ENCODE peak calls at places on chromosomes 2 and 18, in nine cellular contexts. Q is nephron progenitor cell, C is A549, T is AG04449, O is GM12865, P is osteoblast, H is neural crest cell, B is fibroblast of pulmonary artery, L is GM10248. J is an unnamed sample.

GRCh38 chr2:220165401-220165800 is 538.0 kb downstream of the SLC4A3 start:
- DNase-seq in L (no peak), O (no peak), P (no peak), H (no peak), B (no peak), C (no peak), Q (no peak), T (no peak), J (no peak)

GRCh38 chr18:6876646-6877045 is 147.1 kb downstream of the ARHGAP28 start:
- DNase-seq in T (no peak), H (no peak), P (no peak), L (no peak), Q (no peak), C (no peak), O (no peak), B (no peak), J (no peak)

GRCh38 chr2:133421516-133422324 is 146.5 kb downstream of the NCKAP5 start:
- DNase-seq in P (no peak), Q (no peak), C (no peak), T (no peak), B (peak), O (peak), L (peak), H (no peak), J (no peak)

GRCh38 chr2:31980674-31981356 is 30.0 kb downstream of the MEMO1 start:
- DNase-seq in O (peak), H (no peak), P (no peak), C (peak), L (peak), T (no peak), Q (no peak), B (peak), J (no peak)

GRCh38 chr2:39304729-39305128 is 61.0 kb upstream of the CDKL4 start:
- DNase-seq in B (peak), C (no peak), L (no peak), O (no peak), H (no peak), T (no peak), Q (no peak), P (no peak), J (no peak)

GRCh38 chr2:165725421-165725820 is 68.6 kb downstream of the GALNT3 start:
- DNase-seq in L (no peak), P (peak), T (peak), B (peak), C (no peak), O (no peak), H (no peak), Q (no peak), J (no peak)

GRCh38 chr2:223993634-223994232 is 36.5 kb downstream of the MRPL44 start:
- DNase-seq in O (peak), L (peak), T (peak), Q (peak), P (peak), C (peak), B (peak), H (peak), J (peak)

GRCh38 chr18:63604791-63605567 is 17.8 kb downstream of the SERPINB13 start:
- DNase-seq in O (no peak), L (no peak), Q (no peak), P (no peak), T (peak), B (no peak), C (no peak), H (no peak), J (no peak)

GRCh38 chr2:215767625-215768024 is 245.7 kb downstream of the MREG start:
- DNase-seq in P (no peak), B (no peak), Q (no peak), H (no peak), L (no peak), C (no peak), O (no peak), T (no peak), J (no peak)

GRCh38 chr2:196533998-196534397 is 105.5 kb upstream of the CCDC150 start:
- DNase-seq in O (no peak), L (no peak), C (no peak), T (no peak), Q (no peak), P (no peak), H (no peak), B (no peak), J (no peak)

GRCh38 chr2:232540441-232541041 is 1.0 kb downstream of the CHRNG start:
- DNase-seq in O (no peak), L (no peak), P (peak), B (no peak), T (no peak), C (no peak), Q (no peak), H (no peak), J (no peak)

GRCh38 chr2:129318581-129319421 is 660.7 kb upstream of the RAB6C start:
- DNase-seq in T (no peak), O (no peak), H (no peak), C (no peak), Q (peak), P (no peak), L (no peak), B (no peak), J (no peak)

GRCh38 chr18:45901654-45902210 is 65.4 kb downstream of the EPG5 start:
- DNase-seq in L (no peak), P (no peak), Q (no peak), O (no peak), C (no peak), B (no peak), T (no peak), H (no peak), J (no peak)

GRCh38 chr2:3487028-3487425 is 32.3 kb downstream of the ADI1 start:
- DNase-seq in P (peak), Q (no peak), O (no peak), L (no peak), T (no peak), B (no peak), C (no peak), H (no peak), J (no peak)

GRCh38 chr2:189679224-189679623 is 4.8 kb downstream of the ANKAR start:
- DNase-seq in P (no peak), B (no peak), L (no peak), H (no peak), C (no peak), O (no peak), Q (no peak), T (no peak), J (no peak)

GRCh38 chr2:233248999-233249398 is 2.5 kb upstream of the ATG16L1 start:
- DNase-seq in C (no peak), Q (no peak), P (no peak), L (no peak), H (no peak), T (no peak), O (no peak), B (no peak), J (no peak)

GRCh38 chr2:86703704-86704370 is 16.3 kb upstream of the RMND5A start:
- DNase-seq in L (no peak), C (no peak), O (no peak), B (peak), T (peak), H (no peak), Q (peak), P (no peak), J (no peak)

GRCh38 chr18:57443247-57443646 is 8.1 kb downstream of the ONECUT2 start:
- DNase-seq in P (peak), C (no peak), H (no peak), O (no peak), Q (no peak), B (no peak), L (no peak), T (no peak), J (no peak)

GRCh38 chr2:196241175-196241574 is 69.8 kb upstream of the STK17B start:
- DNase-seq in P (no peak), B (no peak), O (no peak), L (no peak), T (no peak), C (no peak), H (no peak), Q (no peak), J (no peak)

GRCh38 chr2:218999881-219000568 is 6.8 kb upstream of the CRYBA2 start:
- DNase-seq in Q (no peak), B (no peak), P (peak), C (no peak), O (no peak), T (no peak), H (no peak), L (no peak), J (peak)

GRCh38 chr2:46207591-46207990 is 89.6 kb upstream of the EPAS1 start:
- DNase-seq in B (no peak), P (no peak), C (no peak), L (no peak), H (no peak), Q (no peak), T (no peak), O (no peak), J (no peak)

GRCh38 chr18:28095041-28095440 is 81.9 kb downstream of the CDH2 start:
- DNase-seq in O (no peak), B (peak), Q (no peak), C (no peak), L (no peak), H (no peak), T (peak), P (peak), J (no peak)

GRCh38 chr2:44168684-44169154 is at the start of gene PPM1B:
- DNase-seq in H (peak), B (no peak), Q (peak), L (no peak), C (no peak), P (peak), T (no peak), O (no peak), J (peak)

GRCh38 chr2:152246686-152247336 is 71.2 kb upstream of the STAM2 start:
- DNase-seq in C (no peak), O (no peak), Q (no peak), B (no peak), H (no peak), T (no peak), L (no peak), P (no peak), J (no peak)

GRCh38 chr2:112198780-112199179 is 56.1 kb downstream of the ZC3H8 start:
- DNase-seq in T (no peak), O (no peak), C (no peak), Q (no peak), L (no peak), H (no peak), P (no peak), B (no peak), J (no peak)

GRCh38 chr2:102131564-102131963 is 11.0 kb upstream of the IL1R1 start:
- DNase-seq in L (no peak), B (no peak), P (no peak), T (no peak), C (no peak), H (no peak), Q (no peak), O (no peak), J (no peak)

GRCh38 chr2:81976998-81977397 is 1672.4 kb upstream of the LRRTM1 start:
- DNase-seq in P (no peak), Q (no peak), O (no peak), H (no peak), C (no peak), B (peak), L (no peak), T (no peak), J (no peak)

GRCh38 chr2:126658910-126659613 is 3.1 kb downstream of the GYPC start:
- DNase-seq in B (peak), O (peak), H (no peak), Q (no peak), C (no peak), T (no peak), L (peak), P (peak), J (no peak)
- TF ChIP-seq CTCF in B (peak), O (no peak), H (no peak), Q (no peak), C (no peak), T (no peak), L (peak), P (no peak), J (no peak)

GRCh38 chr2:199459286-199460100 is 1.8 kb upstream of the SATB2 start:
- DNase-seq in P (peak), C (peak), H (peak), O (peak), L (peak), Q (peak), T (peak), B (peak), J (peak)

GRCh38 chr2:199458806-199459285 is 1.1 kb upstream of the SATB2 start:
- DNase-seq in P (peak), O (no peak), Q (peak), L (peak), H (peak), C (no peak), T (no peak), B (peak), J (no peak)

GRCh38 chr2:199456383-199457146 is 1.2 kb downstream of the SATB2 start:
- DNase-seq in P (peak), T (no peak), L (peak), O (no peak), C (peak), B (no peak), Q (no peak), H (no peak), J (no peak)

GRCh38 chr2:199457147-199458016 is at the start of gene SATB2:
- DNase-seq in Q (peak), B (peak), H (peak), L (peak), C (peak), T (no peak), P (peak), O (peak), J (peak)

DNA sequence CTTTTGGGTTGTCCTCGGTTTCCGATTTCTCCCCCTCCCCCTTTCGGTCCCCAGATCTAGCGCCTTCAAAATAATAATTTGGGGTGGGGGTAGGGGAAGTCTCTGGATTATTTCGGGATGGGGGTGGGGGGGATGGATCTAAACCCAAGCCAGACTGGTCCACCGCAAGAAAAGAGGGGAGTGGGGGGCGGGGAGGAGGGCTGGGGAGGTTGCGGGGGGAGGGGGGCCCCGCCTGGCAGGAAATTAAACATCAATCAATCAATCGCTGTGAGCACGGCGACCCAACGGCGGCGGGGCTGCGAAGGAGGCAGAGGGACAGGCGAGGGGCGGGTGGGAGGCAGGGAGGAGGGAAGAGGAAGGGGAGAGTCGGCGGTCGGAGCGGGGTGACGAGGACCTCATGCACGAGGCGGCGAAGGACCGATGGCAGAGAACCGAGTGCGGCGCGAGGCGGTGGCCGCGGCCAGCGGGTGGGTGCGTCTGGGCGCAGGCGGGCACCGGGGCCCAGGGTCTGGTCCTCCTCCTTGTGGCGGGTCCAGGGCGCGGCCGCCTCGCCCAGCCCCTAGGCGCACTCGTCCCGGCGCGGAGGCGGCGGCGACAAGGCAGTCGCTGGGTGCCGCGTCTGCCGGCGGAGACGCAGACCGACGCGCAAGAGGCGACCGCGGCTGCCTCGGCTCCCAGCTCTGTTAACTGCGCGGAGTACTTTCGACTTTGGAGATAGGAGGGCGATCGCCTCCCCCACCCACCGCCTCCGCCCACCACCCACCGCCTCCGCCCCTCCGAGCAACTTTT is 472 bp upstream of the SATB2 start:
- DNase-seq in P (peak), B (peak), C (peak), Q (peak), L (peak), T (no peak), H (peak), O (peak), J (peak)
- TF ChIP-seq CTCF in P (no peak), B (no peak), C (no peak), Q (no peak), L (no peak), T (peak), H (no peak), O (no peak), J (no peak)

DNA sequence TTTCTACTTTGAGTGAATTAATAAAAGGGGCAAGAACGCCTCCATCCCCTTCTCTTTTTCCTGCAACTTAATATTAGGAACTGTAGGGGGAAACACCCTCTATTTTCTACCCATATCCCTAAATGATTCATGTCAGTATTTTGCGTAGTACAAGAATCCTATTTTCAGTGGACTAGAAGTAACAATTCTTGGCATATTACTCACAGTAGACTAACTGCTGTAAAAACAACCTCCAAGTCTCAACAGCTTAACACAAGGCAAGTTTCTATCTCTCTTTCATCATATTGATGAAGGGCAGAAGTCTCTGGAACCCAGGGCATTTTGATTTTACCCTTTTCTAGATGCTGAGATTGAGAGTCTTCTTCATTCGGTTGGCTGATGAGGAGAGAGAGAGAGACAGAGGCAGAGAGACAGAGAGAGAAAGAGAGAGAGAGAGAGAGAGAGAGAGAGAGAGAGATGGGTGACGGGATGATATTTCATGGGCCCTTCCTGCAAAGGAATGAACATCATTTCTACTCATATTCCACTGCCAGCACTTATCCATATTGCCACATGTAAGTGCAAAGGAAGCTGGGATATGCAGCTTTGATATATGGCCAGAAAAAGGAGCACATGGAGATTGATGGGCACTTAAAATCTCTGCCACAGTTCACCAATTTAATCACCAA is 481.6 kb downstream of the LPIN1 start:
- DNase-seq in L (no peak), C (no peak), O (no peak), T (peak), Q (no peak), P (peak), B (peak), H (no peak), J (no peak)
- TF ChIP-seq CTCF in L (no peak), C (no peak), O (no peak), T (no peak), Q (no peak), P (no peak), B (no peak), H (no peak), J (no peak)

DNA sequence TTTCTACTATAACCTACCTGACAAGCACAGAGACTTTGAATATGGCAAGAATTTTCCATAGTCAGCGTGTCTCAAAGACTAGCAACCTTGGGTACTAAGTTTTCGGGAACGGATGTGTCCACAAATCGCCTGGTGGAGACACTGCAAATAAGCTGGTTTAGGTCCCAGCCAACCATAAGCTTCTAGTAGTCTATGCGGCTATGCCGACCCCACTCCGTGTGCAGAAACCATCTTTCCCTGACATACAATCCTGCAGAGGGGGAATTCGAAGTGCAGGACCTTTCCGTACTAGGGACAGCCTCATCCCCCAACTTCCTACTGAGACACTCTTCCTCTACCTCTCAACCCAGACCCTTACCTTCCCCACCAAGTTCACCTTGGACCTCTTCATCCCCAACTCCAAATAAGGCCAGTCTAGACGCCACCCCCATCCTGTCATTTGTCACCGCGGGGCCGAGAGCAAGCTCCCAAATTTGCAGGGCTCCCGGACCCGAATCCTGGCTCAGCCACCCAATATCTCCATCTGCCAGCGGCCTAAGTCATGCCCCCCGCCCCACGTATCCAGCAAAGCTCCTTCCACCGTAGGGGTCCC is 548 bp downstream of the SUCLG1 start:
- DNase-seq in T (no peak), Q (no peak), O (peak), C (no peak), H (no peak), P (no peak), L (peak), B (no peak), J (peak)
- TF ChIP-seq CTCF in T (no peak), Q (no peak), O (no peak), C (no peak), H (no peak), P (no peak), L (no peak), B (no peak), J (no peak)

DNA sequence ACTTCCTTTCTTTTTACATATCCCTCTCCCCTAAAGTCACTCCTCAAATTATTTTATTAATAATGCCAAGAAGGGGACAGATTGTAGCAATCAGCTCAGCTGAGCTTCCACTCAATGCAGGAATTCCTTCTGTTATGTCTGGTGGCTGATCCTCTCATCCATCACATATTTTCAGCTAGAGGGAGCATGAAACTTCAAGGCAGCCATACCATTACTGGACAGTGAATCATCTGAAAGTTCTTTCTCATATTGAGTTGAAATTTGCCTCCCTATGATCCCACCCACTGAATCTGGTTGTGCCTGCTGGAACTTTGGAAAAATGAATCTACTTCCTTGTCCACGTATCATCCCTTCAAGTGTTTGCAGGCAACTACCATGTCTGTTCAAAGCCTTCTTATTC is 11.2 kb downstream of the ZNF385B start:
- DNase-seq in L (no peak), O (no peak), P (peak), T (peak), Q (no peak), H (no peak), C (no peak), B (peak), J (no peak)
- TF ChIP-seq CTCF in L (no peak), O (no peak), P (peak), T (peak), Q (no peak), H (no peak), C (no peak), B (peak), J (no peak)